ENCODE peak calls at places on chromosomes 16 and 17, in four cellular contexts. G, F, W and V are unnamed samples. For H3K9me3 and H3K4me1, the result is how much of the 10 kb centered on the place peaks cover.

GRCh38 chr17:59332890-59333377 is 1.5 kb downstream of the YPEL2 start:
- DNase-seq in G (no peak), F (peak), W (no peak), V (peak)

GRCh38 chr17:60508384-60508980 is 17.6 kb downstream of the APPBP2 start:
- DNase-seq in G (no peak), F (no peak), W (no peak), V (no peak)

GRCh38 chr16:70679653-70680494 is 6.0 kb downstream of the MTSS2 start:
- DNase-seq in G (no peak), F (no peak), W (peak), V (no peak)

GRCh38 chr17:46159686-46160085 is 33.5 kb downstream of the KANSL1 start:
- DNase-seq in G (no peak), F (no peak), W (no peak), V (no peak)

GRCh38 chr17:56125830-56126819 is 27.1 kb upstream of the ANKFN1 start:
- DNase-seq in G (no peak), F (peak), W (no peak), V (peak)

GRCh38 chr17:80421381-80422090 is 6.6 kb downstream of the ENDOV start:
- DNase-seq in G (no peak), F (no peak), W (no peak), V (no peak)

GRCh38 chr17:79544142-79544914 is 66.5 kb downstream of the RBFOX3 start:
- DNase-seq in G (no peak), F (no peak), W (no peak), V (no peak)

GRCh38 chr17:3916013-3916696 is at the start of gene P2RX1:
- DNase-seq in G (no peak), F (no peak), W (no peak), V (no peak)

GRCh38 chr17:7237761-7238417 is 1.4 kb downstream of the PHF23 start:
- DNase-seq in G (peak), F (peak), W (peak), V (peak)

GRCh38 chr16:71311553-71312158 is 22.5 kb upstream of the CMTR2 start:
- DNase-seq in G (peak), F (peak), W (no peak), V (peak)

GRCh38 chr17:27354491-27355081 is 60.7 kb downstream of the WSB1 start:
- DNase-seq in G (no peak), F (peak), W (no peak), V (peak)

GRCh38 chr17:43169561-43170139 is 1.4 kb upstream of the NBR1 start:
- DNase-seq in G (no peak), F (peak), W (peak), V (peak)

GRCh38 chr16:88977028-88977844 is at the start of gene CBFA2T3:
- DNase-seq in G (no peak), F (peak), W (peak), V (no peak)

GRCh38 chr17:4407216-4407615 is 26.5 kb upstream of the SPNS3 start:
- DNase-seq in G (no peak), F (no peak), W (no peak), V (no peak)

GRCh38 chr17:81142301-81143199 is 22.8 kb upstream of the PVALEF start:
- DNase-seq in G (peak), F (peak), W (peak), V (peak)

GRCh38 chr17:73096201-73096600 is 3.7 kb upstream of the SLC39A11 start:
- DNase-seq in G (no peak), F (no peak), W (no peak), V (no peak)

GRCh38 chr17:4740025-4740351 is 260 bp upstream of the CXCL16 start:
- DNase-seq in G (no peak), F (no peak), W (no peak), V (no peak)

GRCh38 chr17:2955931-2956582 is 107.3 kb downstream of the OR1D5 start:
- DNase-seq in G (no peak), F (no peak), W (no peak), V (no peak)

GRCh38 chr17:17943281-17943984 is 28.8 kb downstream of the TOM1L2 start:
- DNase-seq in G (no peak), F (no peak), W (no peak), V (no peak)

GRCh38 chr17:55758171-55758570 is 7.3 kb downstream of the PCTP start:
- DNase-seq in G (no peak), F (no peak), W (no peak), V (no peak)

GRCh38 chr17:81651692-81652091 is 4.7 kb downstream of the PDE6G start:
- DNase-seq in G (no peak), F (peak), W (no peak), V (no peak)

GRCh38 chr16:29806096-29806579 is at the start of gene MAZ:
- DNase-seq in G (peak), F (no peak), W (no peak), V (peak)

GRCh38 chr17:283911-284675 is 68.5 kb downstream of the RPH3AL start:
- DNase-seq in G (no peak), F (no peak), W (peak), V (no peak)

GRCh38 chr16:53899471-53899870 is 195.5 kb downstream of the FTO start:
- DNase-seq in G (no peak), F (no peak), W (no peak), V (peak)

GRCh38 chr17:5789443-5789842 is 205.1 kb upstream of the NLRP1 start:
- DNase-seq in G (no peak), F (no peak), W (no peak), V (no peak)

GRCh38 chr16:57315401-57315800 is 30.9 kb upstream of the PLLP start:
- DNase-seq in G (no peak), F (no peak), W (no peak), V (no peak)

GRCh38 chr16:47067203-47067602 is 76.5 kb downstream of the NETO2 start:
- DNase-seq in G (no peak), F (no peak), W (no peak), V (no peak)

GRCh38 chr17:47095268-47095667 is 93.8 kb downstream of the CDC27 start:
- DNase-seq in G (no peak), F (no peak), W (no peak), V (no peak)

GRCh38 chr17:18217412-18218015 is 7.9 kb upstream of the LLGL1 start:
- DNase-seq in G (peak), F (peak), W (peak), V (peak)

GRCh38 chr16:50644730-50645129 is 36.4 kb downstream of the SNX20 start:
- DNase-seq in G (peak), F (peak), W (no peak), V (peak)

DNA sequence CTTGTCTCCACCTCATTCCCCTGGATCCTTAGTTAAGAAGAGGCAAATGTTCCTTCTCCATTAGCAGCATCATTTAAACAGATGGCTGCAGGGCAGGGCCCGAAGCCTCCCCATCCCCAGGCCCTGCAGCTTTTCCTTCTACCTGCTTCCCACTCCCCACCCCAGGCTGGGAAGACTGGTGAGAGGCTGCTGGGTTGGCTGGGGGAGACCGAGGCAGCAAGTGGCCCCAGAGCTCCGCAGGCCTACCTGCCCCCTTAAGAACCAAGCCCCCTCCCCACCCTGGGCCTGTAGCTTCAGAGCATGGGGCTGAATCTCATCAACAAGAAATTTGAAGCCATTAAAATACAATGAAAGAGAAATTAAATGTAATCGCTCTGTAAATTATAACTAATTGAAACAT is 22.1 kb upstream of the RPL38 start:
- DNase-seq in G (no peak), F (no peak), W (no peak), V (no peak)
- H3K4me3 ChIP-seq in G (no peak), F (no peak), W (no peak), V (no peak)

DNA sequence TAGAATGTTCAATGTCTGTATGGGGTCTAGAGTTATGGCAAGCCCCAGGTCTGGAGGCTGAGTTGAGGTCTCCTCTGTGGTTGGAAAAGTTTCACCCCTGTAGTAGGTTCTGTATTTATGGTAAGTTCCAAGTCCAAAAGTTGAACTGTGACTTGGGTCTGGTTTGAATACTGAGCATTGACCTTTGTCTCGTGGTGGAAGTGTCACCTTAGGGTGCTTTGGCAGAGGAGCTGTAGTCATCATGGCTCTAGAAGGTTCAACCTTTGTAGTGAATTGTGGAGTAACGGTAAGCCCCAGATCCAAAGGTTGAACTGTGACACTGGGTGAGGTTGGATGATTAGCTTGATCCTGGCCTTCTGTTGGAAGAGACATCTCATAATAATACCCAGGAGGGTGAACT is 17.6 kb downstream of the RDM1 start:
- DNase-seq in G (no peak), F (no peak), W (no peak), V (no peak)
- H3K9me3 ChIP-seq in G (under half), F (under half), W (under half), V (under half)

GRCh38 chr17:32516450-32516849 is 29.7 kb downstream of the CDK5R1 start:
- DNase-seq in G (no peak), F (no peak), W (no peak), V (no peak)

GRCh38 chr17:32514587-32514986 is 27.8 kb downstream of the CDK5R1 start:
- DNase-seq in G (no peak), F (no peak), W (no peak), V (no peak)

GRCh38 chr17:32515677-32516383 is 29.0 kb downstream of the CDK5R1 start:
- DNase-seq in G (no peak), F (no peak), W (no peak), V (no peak)

GRCh38 chr17:32510466-32510865 is 23.7 kb downstream of the CDK5R1 start:
- DNase-seq in G (no peak), F (no peak), W (no peak), V (no peak)

GRCh38 chr17:32513579-32513978 is 26.8 kb downstream of the CDK5R1 start:
- DNase-seq in G (no peak), F (no peak), W (no peak), V (no peak)
- H3K4me1 ChIP-seq in G (half or more), F (under half), W (under half), V (under half)

GRCh38 chr17:44318077-44318892 is 6.3 kb downstream of the SLC25A39 start:
- DNase-seq in G (no peak), F (no peak), W (no peak), V (no peak)

GRCh38 chr17:44321246-44322120 is 3.1 kb downstream of the SLC25A39 start:
- DNase-seq in G (no peak), F (no peak), W (no peak), V (no peak)

GRCh38 chr17:44317545-44317944 is 7.1 kb downstream of the SLC25A39 start:
- DNase-seq in G (no peak), F (no peak), W (no peak), V (no peak)

GRCh38 chr17:44322236-44322895 is 2.3 kb downstream of the SLC25A39 start:
- DNase-seq in G (no peak), F (no peak), W (no peak), V (no peak)

DNA sequence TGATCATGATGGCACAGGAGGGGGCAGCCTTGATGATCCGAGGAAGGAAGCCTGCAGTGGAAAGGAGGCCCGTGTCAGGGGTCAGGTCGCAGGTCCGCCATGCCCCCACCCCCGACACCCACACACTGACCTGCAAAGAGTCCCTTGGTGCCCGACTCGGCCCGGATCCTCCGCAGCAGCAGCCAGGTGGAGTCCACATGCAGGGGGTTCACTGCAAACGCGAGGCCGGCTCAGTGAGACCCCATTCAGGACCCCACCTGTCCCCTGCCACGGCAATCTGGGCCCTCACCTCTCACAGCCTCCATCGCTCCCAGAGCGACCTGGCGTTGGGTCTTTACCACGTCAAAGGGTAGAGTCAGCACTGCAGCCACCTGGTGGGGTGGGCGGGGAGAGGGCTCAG is 4.6 kb downstream of the SLC25A39 start:
- DNase-seq in G (no peak), F (no peak), W (no peak), V (no peak)
- H3K4me3 ChIP-seq in G (no peak), F (no peak), W (no peak), V (no peak)

GRCh38 chr17:67093348-67093747 is 49.0 kb downstream of the CACNG1 start:
- DNase-seq in G (no peak), F (no peak), W (no peak), V (no peak)
- H3K9me3 ChIP-seq in G (under half), F (under half), W (under half), V (under half)